ENCODE peak calls at places on chromosomes 6 and 20, in four cellular contexts. K is HCT116, F is GM12878, P is SK-N-SH. A is an unnamed sample.
A peak's percentile ranks its signal among the peaks of the same experiment; 100 is the strongest.

GRCh38 chr6:129335792-129336191 is 374.2 kb downstream of the ARHGAP18 start:
- DNase-seq in K (no peak), F (no peak), P (no peak), A (no peak)

GRCh38 chr6:48775157-48775556 is 664.2 kb upstream of the PTCHD4 start:
- DNase-seq in K (no peak), F (no peak), P (no peak), A (no peak)

GRCh38 chr6:32615885-32616532 is 21.2 kb upstream of the HLA-DQA1 start:
- DNase-seq in K (no peak), F (no peak), P (no peak), A (no peak)

GRCh38 chr6:127564761-127565160 is 12.2 kb upstream of the C6orf58 start:
- DNase-seq in K (no peak), F (no peak), P (no peak), A (no peak)

GRCh38 chr6:95203153-95203754 is 374.1 kb upstream of the MANEA start:
- DNase-seq in K (peak; percentile 23), F (no peak), P (peak; percentile 40), A (peak; percentile 28)

GRCh38 chr6:105794263-105794662 is 291.9 kb upstream of the PRDM1 start:
- DNase-seq in K (no peak), F (no peak), P (no peak), A (no peak)

GRCh38 chr20:58651548-58651822 is 402 bp downstream of the STX16 start:
- DNase-seq in K (no peak), F (no peak), P (peak; percentile 90), A (no peak)

GRCh38 chr6:15374119-15374518 is 128.2 kb downstream of the JARID2 start:
- DNase-seq in K (no peak), F (no peak), P (no peak), A (no peak)

GRCh38 chr20:46226602-46227001 is 81.7 kb downstream of the CDH22 start:
- DNase-seq in K (no peak), F (no peak), P (no peak), A (no peak)

GRCh38 chr6:79227445-79227844 is 7.0 kb downstream of the HMGN3 start:
- DNase-seq in K (no peak), F (no peak), P (no peak), A (no peak)

GRCh38 chr20:3011752-3012151 is 31.7 kb upstream of the GNRH2 start:
- DNase-seq in K (no peak), F (no peak), P (no peak), A (no peak)

GRCh38 chr6:29552512-29553051 is 7.0 kb downstream of the UBD start:
- DNase-seq in K (peak; percentile 21), F (peak; percentile 56), P (peak; percentile 34), A (no peak)

GRCh38 chr6:134447883-134448387 is 130.0 kb upstream of the SGK1 start:
- DNase-seq in K (no peak), F (no peak), P (no peak), A (no peak)

GRCh38 chr6:72820906-72821305 is 199.0 kb downstream of the KCNQ5 start:
- DNase-seq in K (no peak), F (no peak), P (no peak), A (no peak)

GRCh38 chr6:56946368-56946767 is 8.5 kb upstream of the BEND6 start:
- DNase-seq in K (no peak), F (no peak), P (no peak), A (no peak)

GRCh38 chr6:37643851-37644672 is 53.6 kb downstream of the MDGA1 start:
- DNase-seq in K (no peak), F (no peak), P (no peak), A (no peak)

GRCh38 chr20:60262967-60263603 is 304.9 kb downstream of the CDH26 start:
- DNase-seq in K (no peak), F (no peak), P (peak; percentile 42), A (peak; percentile 39)

GRCh38 chr6:79062708-79063107 is 15.3 kb downstream of the PHIP start:
- DNase-seq in K (no peak), F (no peak), P (no peak), A (no peak)

GRCh38 chr6:133312006-133312405 is 70.8 kb downstream of the EYA4 start:
- DNase-seq in K (no peak), F (no peak), P (no peak), A (no peak)

GRCh38 chr6:87391334-87391733 is 16.4 kb upstream of the CFAP206 start:
- DNase-seq in K (peak; percentile 19), F (no peak), P (peak; percentile 56), A (peak; percentile 27)

GRCh38 chr20:62786100-62786499 is 10.2 kb upstream of the MRGBP start:
- DNase-seq in K (no peak), F (no peak), P (no peak), A (no peak)

GRCh38 chr6:35085359-35086281 is 55.5 kb downstream of the TCP11 start:
- DNase-seq in K (no peak), F (no peak), P (peak; percentile 14), A (no peak)

GRCh38 chr20:61977387-61977786 is 88.3 kb downstream of the TAF4 start:
- DNase-seq in K (no peak), F (no peak), P (no peak), A (no peak)

GRCh38 chr6:102493485-102493884 is 1100.0 kb downstream of the GRIK2 start:
- DNase-seq in K (no peak), F (no peak), P (no peak), A (no peak)

GRCh38 chr6:164756142-164756541 is 553.3 kb downstream of the C6orf118 start:
- DNase-seq in K (no peak), F (no peak), P (no peak), A (peak; percentile 6)

GRCh38 chr20:49775229-49775693 is 37.4 kb upstream of the SLC9A8 start:
- DNase-seq in K (peak; percentile 77), F (no peak), P (no peak), A (no peak)

GRCh38 chr20:41023549-41023948 is 5.1 kb upstream of the TOP1 start:
- DNase-seq in K (no peak), F (no peak), P (no peak), A (no peak)

GRCh38 chr6:38603966-38604365 is 35.8 kb downstream of the BTBD9 start:
- DNase-seq in K (no peak), F (no peak), P (no peak), A (no peak)

GRCh38 chr20:32636278-32636677 is 37.5 kb downstream of the C20orf203 start:
- DNase-seq in K (no peak), F (no peak), P (no peak), A (no peak)

GRCh38 chr6:147911686-147912085 is 403.2 kb downstream of the SAMD5 start:
- DNase-seq in K (no peak), F (no peak), P (no peak), A (no peak)

GRCh38 chr20:434661-435419 is 26.7 kb downstream of the RBCK1 start:
- DNase-seq in K (no peak), F (no peak), P (no peak), A (no peak)
- TF ChIP-seq YY1 in K (no peak), F (no peak), P (no peak), A (no peak)

GRCh38 chr6:4320860-4321259 is 185.5 kb upstream of the ECI2 start:
- DNase-seq in K (no peak), F (no peak), P (no peak), A (no peak)

GRCh38 chr6:4314201-4314707 is 178.9 kb upstream of the ECI2 start:
- DNase-seq in K (no peak), F (no peak), P (no peak), A (no peak)

GRCh38 chr6:4313044-4313686 is 177.8 kb upstream of the ECI2 start:
- DNase-seq in K (peak; percentile 49), F (no peak), P (no peak), A (no peak)

GRCh38 chr6:4319992-4320683 is 184.8 kb upstream of the ECI2 start:
- DNase-seq in K (no peak), F (no peak), P (no peak), A (no peak)

GRCh38 chr6:4316867-4317400 is 181.6 kb upstream of the ECI2 start:
- DNase-seq in K (no peak), F (no peak), P (no peak), A (no peak)
- H3K9ac ChIP-seq in K (no peak overlapping the region), F (no peak overlapping the region), P (no peak overlapping the region), A (no peak overlapping the region)

DNA sequence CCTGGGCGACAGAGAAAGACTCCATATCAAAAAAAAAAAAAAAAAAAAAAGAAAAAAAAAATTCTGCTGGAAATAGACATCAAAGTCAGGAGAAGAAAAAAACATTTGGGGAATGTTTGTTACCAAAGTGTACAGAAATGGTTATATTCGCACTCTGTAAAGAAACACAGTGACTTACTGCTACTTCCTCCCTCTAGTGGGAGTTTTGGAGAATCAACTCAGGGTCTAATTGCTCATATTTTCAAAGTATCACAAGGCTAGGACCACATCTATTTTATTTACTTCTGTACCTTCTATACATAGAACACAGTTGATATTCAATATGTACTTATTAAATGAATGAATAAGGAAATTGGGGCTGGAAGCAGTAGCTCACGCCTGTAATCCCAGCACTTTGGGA is 24.4 kb downstream of the ARG1 start:
- DNase-seq in K (no peak), F (no peak), P (peak; percentile 3), A (no peak)
- TF ChIP-seq YY1 in K (no peak), F (no peak), P (no peak), A (no peak)

DNA sequence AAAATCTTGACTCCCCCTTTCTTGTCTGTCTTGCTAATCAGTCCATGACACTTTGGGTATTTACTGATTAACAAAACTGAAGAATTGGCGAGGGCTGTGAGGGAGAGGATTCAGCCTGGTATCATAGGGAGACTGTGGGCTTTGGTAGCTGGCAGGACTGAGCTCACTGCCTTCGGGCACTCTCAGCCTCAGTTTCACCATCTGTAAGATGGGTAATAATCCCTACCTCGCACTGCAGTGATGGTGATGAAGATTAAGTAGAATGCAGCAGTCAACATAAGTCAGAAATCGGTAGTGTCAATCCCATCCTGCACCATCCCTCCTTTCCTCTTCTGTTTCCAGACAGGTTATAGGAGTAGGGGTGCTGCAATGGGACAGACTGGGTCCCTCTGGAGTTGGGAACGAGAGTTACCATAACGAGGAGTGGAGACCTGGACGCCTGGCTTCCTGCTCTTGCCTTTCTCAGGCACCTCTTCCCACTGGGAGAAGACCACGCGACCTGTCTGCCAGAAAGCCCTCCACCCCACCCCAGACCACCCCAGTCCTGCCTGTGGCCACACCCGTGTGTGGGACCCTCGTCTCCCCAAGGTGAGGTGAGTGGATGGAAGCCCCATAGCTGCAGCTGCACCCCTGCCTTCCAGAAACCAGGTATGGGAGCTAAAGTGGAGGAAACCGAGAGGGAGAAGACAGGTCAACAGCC is 99.1 kb downstream of the SNX5 start:
- DNase-seq in K (no peak), F (no peak), P (no peak), A (no peak)
- H3K9ac ChIP-seq in K (no peak overlapping the region), F (no peak overlapping the region), P (no peak overlapping the region), A (peak overlapping the region; percentile 61)

GRCh38 chr6:52546192-52546591 is 30.7 kb downstream of the TRAM2 start:
- DNase-seq in K (no peak), F (no peak), P (no peak), A (no peak)

GRCh38 chr6:52545050-52545843 is 31.6 kb downstream of the TRAM2 start:
- DNase-seq in K (no peak), F (no peak), P (no peak), A (no peak)

GRCh38 chr6:52547647-52548352 is 29.1 kb downstream of the TRAM2 start:
- DNase-seq in K (no peak), F (no peak), P (peak; percentile 80), A (no peak)

GRCh38 chr6:52545844-52546119 is 31.1 kb downstream of the TRAM2 start:
- DNase-seq in K (no peak), F (no peak), P (no peak), A (no peak)

GRCh38 chr6:52546678-52547077 is 30.2 kb downstream of the TRAM2 start:
- DNase-seq in K (no peak), F (peak; percentile 26), P (no peak), A (no peak)
- TF ChIP-seq YY1 in K (no peak), F (no peak), P (no peak), A (no peak)

GRCh38 chr6:357261-357790 is 34.2 kb upstream of the IRF4 start:
- DNase-seq in K (no peak), F (no peak), P (no peak), A (no peak)
- H3K9ac ChIP-seq in K (no peak overlapping the region), F (peak overlapping the region; percentile 7), P (no peak overlapping the region), A (no peak overlapping the region)